ENCODE peak calls at places on chromosomes 16 and 17, in four cellular contexts. U is breast epithelium, E is GM12878, P is A549. T is an unnamed sample. For H3K9me3, the result is how much of the 10 kb centered on the place peaks cover.

GRCh38 chr17:77810536-77810935 is 148.0 kb upstream of the TNRC6C start:
- DNase-seq in U (peak), E (no peak), P (no peak), T (no peak)

GRCh38 chr17:64081802-64082799 is 47.8 kb downstream of the ERN1 start:
- DNase-seq in U (no peak), E (peak), P (peak), T (no peak)

GRCh38 chr16:1183235-1183907 is 30.5 kb downstream of the CACNA1H start:
- DNase-seq in U (no peak), E (no peak), P (peak), T (no peak)

GRCh38 chr16:68642436-68643064 is 2.6 kb upstream of the CDH3 start:
- DNase-seq in U (peak), E (no peak), P (no peak), T (peak)

GRCh38 chr17:74132354-74132753 is 71.1 kb upstream of the RPL38 start:
- DNase-seq in U (no peak), E (no peak), P (no peak), T (no peak)

GRCh38 chr17:79949646-79950292 is 85.9 kb downstream of the TBC1D16 start:
- DNase-seq in U (no peak), E (no peak), P (no peak), T (peak)

GRCh38 chr16:66444049-66444481 is 17.0 kb downstream of the BEAN1 start:
- DNase-seq in U (no peak), E (no peak), P (peak), T (no peak)

GRCh38 chr17:37608369-37609169 is 649 bp downstream of the SYNRG start:
- DNase-seq in U (no peak), E (no peak), P (peak), T (no peak)

GRCh38 chr16:88530858-88531203 is 39.4 kb upstream of the ZC3H18 start:
- DNase-seq in U (no peak), E (no peak), P (no peak), T (no peak)

GRCh38 chr17:51479303-51479702 is 219.0 kb downstream of the UTP18 start:
- DNase-seq in U (no peak), E (no peak), P (no peak), T (no peak)

GRCh38 chr17:81399481-81400153 is 4.4 kb downstream of the BAHCC1 start:
- DNase-seq in U (no peak), E (no peak), P (peak), T (peak)

GRCh38 chr16:6835941-6836340 is 496.7 kb upstream of the RBFOX1 start:
- DNase-seq in U (no peak), E (no peak), P (no peak), T (no peak)

GRCh38 chr17:68379150-68379510 is 78.2 kb downstream of the WIPI1 start:
- DNase-seq in U (no peak), E (no peak), P (no peak), T (no peak)

GRCh38 chr17:63838586-63839184 is 3.8 kb downstream of the SMARCD2 start:
- DNase-seq in U (peak), E (no peak), P (no peak), T (peak)

GRCh38 chr17:9798724-9799123 is 7.3 kb upstream of the DHRS7C start:
- DNase-seq in U (no peak), E (no peak), P (no peak), T (no peak)

GRCh38 chr16:74700206-74701040 is at the start of gene MLKL:
- DNase-seq in U (no peak), E (peak), P (peak), T (peak)

GRCh38 chr17:76635659-76636360 is 7.7 kb downstream of the ST6GALNAC1 start:
- DNase-seq in U (no peak), E (no peak), P (no peak), T (no peak)

GRCh38 chr16:7037491-7037890 is 295.2 kb upstream of the RBFOX1 start:
- DNase-seq in U (no peak), E (no peak), P (no peak), T (no peak)

GRCh38 chr16:6483634-6484033 is 849.0 kb upstream of the RBFOX1 start:
- DNase-seq in U (no peak), E (no peak), P (no peak), T (no peak)

GRCh38 chr17:36979585-36979941 is 30.8 kb downstream of the AATF start:
- DNase-seq in U (no peak), E (no peak), P (no peak), T (no peak)

GRCh38 chr16:71933913-71934696 is 38.8 kb downstream of the IST1 start:
- DNase-seq in U (peak), E (no peak), P (no peak), T (no peak)

GRCh38 chr17:81885869-81886548 is 5.4 kb downstream of the ALYREF start:
- DNase-seq in U (no peak), E (no peak), P (no peak), T (peak)

DNA sequence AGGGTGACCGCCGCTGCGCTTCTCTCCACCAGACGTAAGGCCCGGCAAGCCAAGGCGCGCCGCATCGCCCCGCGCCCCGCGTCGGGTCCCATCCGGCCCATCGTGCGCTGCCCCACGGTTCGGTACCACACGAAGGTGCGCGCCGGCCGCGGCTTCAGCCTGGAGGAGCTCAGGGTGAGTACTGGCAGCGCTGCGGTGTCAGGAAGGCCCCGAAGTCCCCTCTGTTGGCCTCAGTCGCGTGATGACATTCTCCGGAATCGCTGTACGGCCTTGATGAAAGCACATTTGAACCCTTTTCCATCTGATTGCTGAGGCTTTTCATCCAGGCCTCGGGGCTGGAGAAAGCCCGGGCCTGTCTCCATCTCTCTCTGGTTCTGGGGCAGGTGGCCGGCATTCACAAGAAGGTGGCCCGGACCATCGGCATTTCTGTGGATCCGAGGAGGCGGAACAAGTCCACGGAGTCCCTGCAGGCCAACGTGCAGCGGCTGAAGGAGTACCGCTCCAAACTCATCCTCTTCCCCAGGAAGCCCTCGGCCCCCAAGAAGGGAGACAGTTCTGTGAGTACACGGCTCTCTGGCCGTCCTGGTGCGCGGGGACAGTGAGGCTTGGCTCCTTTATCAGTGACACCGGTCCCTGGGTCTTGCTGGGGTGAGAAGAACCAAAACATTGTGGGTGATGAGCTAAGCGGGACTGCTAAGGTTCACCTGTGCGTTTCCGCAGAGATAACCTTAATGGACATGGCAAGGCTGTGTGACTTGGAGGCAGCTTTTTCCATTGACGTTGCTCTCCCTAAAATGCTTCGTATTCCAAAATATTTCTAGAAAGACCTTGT is 929 bp downstream of the RPL13 start:
- DNase-seq in U (no peak), E (no peak), P (no peak), T (no peak)
- TF ChIP-seq POLR2A in U (no peak), E (peak), P (no peak), T (no peak)

GRCh38 chr16:61797960-61798359 is 238.3 kb downstream of the CDH8 start:
- DNase-seq in U (no peak), E (no peak), P (no peak), T (no peak)
- H3K27ac ChIP-seq in U (no peak), E (no peak), P (no peak), T (no peak)

GRCh38 chr16:64679976-64680375 is 441.9 kb downstream of the CDH11 start:
- DNase-seq in U (no peak), E (no peak), P (no peak), T (no peak)
- H3K9me3 ChIP-seq in U (under half), E (under half), P (under half), T (under half)

DNA sequence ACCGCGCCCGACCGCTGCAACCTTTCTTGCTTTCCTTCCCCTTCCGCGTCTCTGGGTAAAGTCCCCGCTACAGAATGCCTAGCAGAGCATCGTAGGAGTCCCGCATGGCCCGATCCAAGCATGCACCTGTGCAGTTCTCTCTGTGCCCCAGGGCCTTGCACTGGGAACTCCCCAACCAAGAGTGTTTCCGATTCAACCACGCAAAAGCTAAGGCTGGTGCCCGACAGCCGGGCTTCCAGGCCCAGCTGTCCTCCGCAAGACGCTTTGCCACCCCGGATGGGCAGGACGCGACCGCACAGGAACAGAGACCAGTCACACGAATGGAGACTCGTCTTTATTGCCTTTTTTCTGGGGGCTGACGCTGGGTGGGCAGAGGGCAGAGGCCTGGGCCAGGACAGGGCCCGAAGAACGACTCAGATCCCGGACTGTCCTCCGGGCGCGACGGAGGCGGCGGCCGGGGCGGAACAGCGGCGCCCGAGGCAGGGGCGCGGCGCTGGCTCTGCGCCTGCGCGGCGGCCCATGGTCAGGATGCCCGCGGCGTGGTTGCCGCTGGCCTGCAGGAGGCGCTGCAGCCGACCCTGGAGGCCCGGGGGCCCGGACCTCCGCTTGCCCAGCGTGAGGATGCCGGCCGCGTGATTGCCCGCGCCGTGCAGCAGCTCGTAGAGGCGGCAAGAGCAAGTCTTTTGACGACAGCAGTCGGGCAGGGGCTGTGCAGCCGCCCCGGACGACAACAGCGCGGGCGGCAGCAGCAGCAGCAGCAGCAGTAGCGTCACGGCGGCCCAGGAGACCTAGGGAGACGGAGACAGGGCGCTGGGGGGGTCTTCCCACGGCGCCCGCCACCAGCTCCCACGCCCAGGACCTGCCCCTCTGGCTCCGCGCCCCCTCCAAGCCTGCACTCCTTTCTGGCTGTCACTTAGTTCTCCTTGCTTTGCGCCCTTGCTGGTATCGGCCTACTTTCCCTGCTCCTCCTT is 1.2 kb downstream of the HCRT start:
- DNase-seq in U (no peak), E (peak), P (peak), T (peak)
- TF ChIP-seq POLR2A in U (no peak), E (peak), P (peak), T (peak)

GRCh38 chr16:4613636-4614570 is 785 bp downstream of the UBALD1 start:
- DNase-seq in U (no peak), E (no peak), P (peak), T (no peak)
- H3K27ac ChIP-seq in U (peak), E (peak), P (peak), T (peak)